ENCODE peak calls at places on chromosomes 6 and 20, in seven cellular contexts. G is SK-N-MC; B is cerebellum; Z is stimulated activated CD4-positive, alpha-beta T cell treated with anti-CD3 and anti-CD28 coated beads, Interleukin-2, amount 100 ng/mL, for 48 hours; D is T follicular helper cell; M is uterus; K is bronchial epithelial cell. E is an unnamed sample.

GRCh38 chr6:150016324-150017185 is 8.8 kb downstream of the RAET1L start:
- DNase-seq in G (peak), B (peak), Z (peak), D (peak), M (peak), K (peak), E (no peak)

GRCh38 chr20:62631336-62632317 is 10.7 kb upstream of the SLCO4A1 start:
- DNase-seq in G (no peak), B (no peak), Z (no peak), D (no peak), M (no peak), K (no peak), E (no peak)

GRCh38 chr6:125871365-125871764 is 80.6 kb downstream of the NCOA7 start:
- DNase-seq in G (no peak), B (no peak), Z (no peak), D (no peak), M (no peak), K (peak), E (no peak)

GRCh38 chr6:37171141-37171969 is 1.4 kb downstream of the PIM1 start:
- DNase-seq in G (no peak), B (peak), Z (peak), D (no peak), M (peak), K (no peak), E (no peak)

GRCh38 chr20:53622247-53623114 is 28.8 kb upstream of the ZNF217 start:
- DNase-seq in G (no peak), B (no peak), Z (no peak), D (no peak), M (no peak), K (no peak), E (no peak)

GRCh38 chr20:60749804-60750602 is 502.1 kb upstream of the CDH4 start:
- DNase-seq in G (no peak), B (no peak), Z (no peak), D (no peak), M (no peak), K (no peak), E (no peak)

GRCh38 chr6:2157441-2158127 is 87.8 kb downstream of the GMDS start:
- DNase-seq in G (peak), B (no peak), Z (no peak), D (no peak), M (no peak), K (peak), E (no peak)

GRCh38 chr6:168166627-168167026 is 87.6 kb upstream of the FRMD1 start:
- DNase-seq in G (no peak), B (no peak), Z (no peak), D (no peak), M (no peak), K (no peak), E (no peak)

GRCh38 chr6:14658909-14659561 is 541.5 kb downstream of the CD83 start:
- DNase-seq in G (no peak), B (no peak), Z (no peak), D (no peak), M (no peak), K (peak), E (no peak)

GRCh38 chr6:163162007-163162873 is 252.3 kb upstream of the QKI start:
- DNase-seq in G (no peak), B (no peak), Z (no peak), D (no peak), M (no peak), K (no peak), E (no peak)

GRCh38 chr6:117615981-117616961 is 14.0 kb upstream of the GOPC start:
- DNase-seq in G (no peak), B (no peak), Z (no peak), D (no peak), M (no peak), K (no peak), E (no peak)

GRCh38 chr6:41469156-41469950 is 76.8 kb upstream of the FOXP4 start:
- DNase-seq in G (no peak), B (no peak), Z (no peak), D (no peak), M (no peak), K (no peak), E (no peak)

GRCh38 chr6:91386204-91386603 is 799.3 kb upstream of the MAP3K7 start:
- DNase-seq in G (no peak), B (no peak), Z (no peak), D (no peak), M (no peak), K (no peak), E (no peak)

GRCh38 chr20:50308513-50309279 is 118.1 kb downstream of the CEBPB start:
- DNase-seq in G (no peak), B (peak), Z (no peak), D (no peak), M (peak), K (peak), E (no peak)

GRCh38 chr6:128414943-128415342 is 105.5 kb downstream of the PTPRK start:
- DNase-seq in G (no peak), B (no peak), Z (no peak), D (no peak), M (no peak), K (no peak), E (no peak)

GRCh38 chr6:125377621-125378020 is 75.9 kb upstream of the HDDC2 start:
- DNase-seq in G (no peak), B (no peak), Z (no peak), D (no peak), M (peak), K (no peak), E (no peak)

GRCh38 chr6:34300332-34300751 is 51.5 kb upstream of the SMIM29 start:
- DNase-seq in G (no peak), B (no peak), Z (no peak), D (no peak), M (no peak), K (no peak), E (no peak)

GRCh38 chr20:58553841-58554240 is 38.6 kb upstream of the APCDD1L start:
- DNase-seq in G (no peak), B (no peak), Z (no peak), D (no peak), M (peak), K (no peak), E (no peak)

GRCh38 chr6:151067684-151068596 is 171.8 kb upstream of the AKAP12 start:
- DNase-seq in G (no peak), B (peak), Z (no peak), D (no peak), M (peak), K (peak), E (peak)

GRCh38 chr6:15914553-15914952 is 214.3 kb upstream of the MYLIP start:
- DNase-seq in G (no peak), B (no peak), Z (peak), D (no peak), M (no peak), K (peak), E (no peak)